ENCODE peak calls at places on chromosomes 11 and 22, in six cellular contexts. F is PC-9, I is heart left ventricle, K is mucosa of descending colon, L is pancreas, Y is adrenal gland. M is an unnamed sample.

GRCh38 chr11:17142450-17142849 is 65.0 kb upstream of the RPS13 start:
- DNase-seq in F (no peak), I (no peak), K (no peak), L (no peak), Y (no peak), M (no peak)

GRCh38 chr22:30457964-30458363 is 13.9 kb downstream of the SEC14L3 start:
- DNase-seq in F (no peak), I (no peak), K (no peak), L (no peak), Y (no peak), M (peak; percentile 78)

GRCh38 chr11:74011360-74012071 is 2.6 kb upstream of the UCP3 start:
- DNase-seq in F (no peak), I (no peak), K (no peak), L (no peak), Y (no peak), M (no peak)

GRCh38 chr11:10930961-10931760 is 73.3 kb upstream of the ZBED5 start:
- DNase-seq in F (peak; percentile 39), I (peak; percentile 76), K (peak; percentile 72), L (peak; percentile 66), Y (peak; percentile 62), M (peak; percentile 84)

GRCh38 chr11:113862430-113862829 is 12.9 kb downstream of the USP28 start:
- DNase-seq in F (no peak), I (no peak), K (no peak), L (no peak), Y (no peak), M (no peak)

GRCh38 chr22:24432059-24432853 is 4.9 kb downstream of the ADORA2A start:
- DNase-seq in F (no peak), I (peak; percentile 85), K (no peak), L (peak; percentile 61), Y (no peak), M (peak; percentile 69)

GRCh38 chr11:6648505-6648904 is 7.1 kb downstream of the DCHS1 start:
- DNase-seq in F (no peak), I (no peak), K (no peak), L (no peak), Y (no peak), M (no peak)

GRCh38 chr11:113728814-113729213 is 22.7 kb upstream of the TMPRSS5 start:
- DNase-seq in F (no peak), I (no peak), K (no peak), L (no peak), Y (no peak), M (no peak)

GRCh38 chr11:93645938-93646337 is 15.5 kb upstream of the CEP295 start:
- DNase-seq in F (no peak), I (no peak), K (no peak), L (no peak), Y (no peak), M (no peak)

GRCh38 chr11:17267576-17267975 is 9.0 kb upstream of the NUCB2 start:
- DNase-seq in F (peak; percentile 85), I (no peak), K (no peak), L (no peak), Y (no peak), M (no peak)

GRCh38 chr22:34567367-34567766 is 498.6 kb upstream of the ISX start:
- DNase-seq in F (no peak), I (no peak), K (no peak), L (no peak), Y (no peak), M (no peak)

GRCh38 chr11:61375709-61376108 is 13.5 kb downstream of the TMEM138 start:
- DNase-seq in F (no peak), I (no peak), K (no peak), L (no peak), Y (no peak), M (no peak)

GRCh38 chr11:118321386-118322082 is 17.0 kb downstream of the CD3E start:
- DNase-seq in F (peak; percentile 100), I (no peak), K (no peak), L (no peak), Y (no peak), M (no peak)

GRCh38 chr11:35166369-35167360 is 27.7 kb downstream of the CD44 start:
- DNase-seq in F (peak; percentile 98), I (no peak), K (peak; percentile 53), L (no peak), Y (peak; percentile 37), M (peak; percentile 96)

GRCh38 chr11:45852018-45852711 is 4.9 kb downstream of the CRY2 start:
- DNase-seq in F (no peak), I (peak; percentile 60), K (no peak), L (no peak), Y (no peak), M (no peak)

GRCh38 chr11:47137476-47137875 is 39.2 kb downstream of the ARFGAP2 start:
- DNase-seq in F (no peak), I (no peak), K (no peak), L (no peak), Y (no peak), M (no peak)

GRCh38 chr11:43969543-43969942 is 27.1 kb downstream of the C11orf96 start:
- DNase-seq in F (no peak), I (no peak), K (no peak), L (no peak), Y (no peak), M (no peak)

GRCh38 chr11:26847459-26847858 is 125.6 kb upstream of the SLC5A12 start:
- DNase-seq in F (no peak), I (no peak), K (no peak), L (no peak), Y (no peak), M (no peak)

GRCh38 chr11:36577859-36578258 is 10.1 kb downstream of the RAG1 start:
- DNase-seq in F (no peak), I (no peak), K (no peak), L (no peak), Y (no peak), M (peak; percentile 12)

GRCh38 chr22:26756675-26757293 is 99.4 kb downstream of the MIAT start:
- DNase-seq in F (no peak), I (peak; percentile 50), K (peak; percentile 56), L (peak; percentile 55), Y (peak; percentile 60), M (peak; percentile 50)

GRCh38 chr22:18059473-18059872 is 18.3 kb upstream of the PEX26 start:
- DNase-seq in F (no peak), I (no peak), K (no peak), L (no peak), Y (no peak), M (no peak)

GRCh38 chr11:62889484-62890437 is 9.1 kb downstream of the SLC3A2 start:
- DNase-seq in F (peak; percentile 61), I (no peak), K (peak; percentile 72), L (no peak), Y (no peak), M (no peak)

DNA sequence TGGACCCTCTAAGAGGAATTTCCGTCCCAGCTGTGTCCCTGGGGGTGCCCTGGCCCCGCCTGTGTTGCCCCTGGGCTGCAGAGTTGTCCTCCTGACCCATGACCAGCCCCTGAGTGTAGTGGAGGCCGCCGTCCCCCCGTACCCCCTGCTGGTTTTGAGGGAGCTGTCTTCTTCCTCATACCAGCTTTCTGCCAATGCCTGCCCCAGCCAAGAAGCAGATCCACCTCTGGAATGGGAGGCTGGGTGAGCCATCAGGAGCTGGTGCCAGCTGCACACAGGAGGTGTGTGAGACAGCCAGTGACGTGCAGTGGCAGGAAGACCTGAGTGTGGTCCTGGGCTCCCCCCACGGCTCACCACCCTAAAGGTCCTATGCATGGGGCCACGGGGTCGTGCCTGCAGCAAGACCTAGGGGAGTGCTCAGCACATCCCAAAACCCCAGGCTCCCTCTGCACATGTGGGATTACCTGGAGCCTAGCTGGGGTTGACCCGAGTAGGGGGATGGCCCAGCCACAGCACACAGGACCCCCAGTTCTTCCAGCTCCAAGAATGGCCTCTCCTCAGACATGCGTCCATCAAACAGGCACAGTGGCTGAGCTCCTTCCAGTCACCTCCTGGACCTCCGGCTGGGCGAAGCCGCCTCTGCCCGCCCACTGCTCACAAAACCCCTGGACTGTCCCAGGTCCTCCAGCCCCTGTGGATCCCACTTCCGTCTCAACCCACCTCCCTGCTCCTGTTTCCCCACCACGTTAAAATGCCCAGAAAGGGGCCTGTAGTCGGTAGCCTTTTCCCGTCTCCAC is 647.6 kb downstream of the BRD1 start:
- DNase-seq in F (no peak), I (no peak), K (no peak), L (no peak), Y (no peak), M (peak; percentile 10)
- H3K9me3 ChIP-seq in F (no peaks in the 10 kb centered on the region), I (no peaks in the 10 kb centered on the region), K (no peaks in the 10 kb centered on the region), L (no peaks in the 10 kb centered on the region), Y (no peaks in the 10 kb centered on the region), M (no peaks in the 10 kb centered on the region)

DNA sequence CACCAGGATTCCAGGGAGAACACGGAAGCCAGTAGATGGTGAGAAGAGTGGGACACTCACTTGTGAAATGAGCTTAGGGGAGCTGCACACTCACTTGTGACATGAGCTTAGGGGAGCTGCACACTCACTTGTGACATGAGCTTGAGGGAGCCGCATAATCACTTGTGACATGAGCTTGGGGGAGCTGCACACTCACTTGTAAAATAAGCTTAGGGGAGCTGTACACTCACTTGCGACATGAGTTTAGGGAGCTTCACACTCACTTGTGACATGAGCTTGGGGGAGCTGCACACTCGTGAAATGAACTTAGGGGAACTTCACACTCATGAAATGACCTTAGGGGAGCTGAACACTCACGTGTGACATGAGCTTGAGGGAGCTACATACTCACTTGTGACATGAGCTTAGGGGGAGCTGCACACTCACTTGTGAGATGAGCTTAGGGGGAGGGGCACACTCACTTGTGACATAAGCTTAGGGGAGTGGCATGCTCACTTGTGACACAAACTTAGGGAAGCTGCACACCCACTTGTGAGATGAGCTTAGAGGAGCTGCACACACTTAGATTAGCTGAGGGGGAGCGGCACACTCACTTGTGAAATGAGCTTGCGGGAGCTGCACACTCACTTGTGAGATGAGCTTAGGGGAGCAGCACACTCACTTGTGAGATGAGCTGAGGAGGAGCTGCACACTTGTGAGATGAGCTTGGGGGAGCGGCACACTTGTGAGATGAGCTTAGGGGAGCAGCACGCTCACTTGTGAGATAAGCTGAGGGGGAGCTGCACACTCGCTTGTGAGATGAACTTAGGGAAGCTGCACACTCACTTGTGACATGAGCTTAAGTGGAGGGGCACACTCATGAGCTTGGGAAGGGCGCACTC is 59.0 kb downstream of the NCAPD3 start:
- DNase-seq in F (no peak), I (no peak), K (no peak), L (no peak), Y (no peak), M (no peak)
- H3K9me3 ChIP-seq in F (no peaks in the 10 kb centered on the region), I (no peaks in the 10 kb centered on the region), K (no peaks in the 10 kb centered on the region), L (no peaks in the 10 kb centered on the region), Y (no peaks in the 10 kb centered on the region), M (no peaks in the 10 kb centered on the region)

GRCh38 chr22:10781571-10782403 is 4746.2 kb upstream of the OR11H1 start:
- DNase-seq in F (no peak), I (no peak), K (no peak), L (no peak), Y (no peak), M (no peak)
- H3K9me3 ChIP-seq in F (no peaks in the 10 kb centered on the region), I (peaks cover 32% of the 10 kb centered on the region), K (peaks cover 64% of the 10 kb centered on the region), L (no peaks in the 10 kb centered on the region), Y (no peaks in the 10 kb centered on the region), M (no peaks in the 10 kb centered on the region)

GRCh38 chr22:47382164-47382890 is 619.9 kb downstream of the TBC1D22A start:
- DNase-seq in F (no peak), I (no peak), K (no peak), L (no peak), Y (no peak), M (no peak)
- H3K9me3 ChIP-seq in F (no peaks in the 10 kb centered on the region), I (no peaks in the 10 kb centered on the region), K (no peaks in the 10 kb centered on the region), L (no peaks in the 10 kb centered on the region), Y (no peaks in the 10 kb centered on the region), M (no peaks in the 10 kb centered on the region)

GRCh38 chr22:47303161-47303890 is 540.9 kb downstream of the TBC1D22A start:
- DNase-seq in F (no peak), I (peak; percentile 1), K (no peak), L (no peak), Y (no peak), M (no peak)
- H3K9me3 ChIP-seq in F (no peaks in the 10 kb centered on the region), I (no peaks in the 10 kb centered on the region), K (no peaks in the 10 kb centered on the region), L (no peaks in the 10 kb centered on the region), Y (no peaks in the 10 kb centered on the region), M (no peaks in the 10 kb centered on the region)

M was measured in MG63.